ENCODE peak calls at places on chromosomes 13 and 19, in seven cellular contexts. I is cardiac muscle cell, K is colonic mucosa, W is Peyer's patch, F is transverse colon, P is endothelial cell of umbilical vein, S is GM23338. V is an unnamed sample.

GRCh38 chr19:49436381-49437017 is 4.8 kb downstream of the SLC17A7 start:
- DNase-seq in I (no peak), K (peak), S (peak), W (no peak), F (no peak), P (no peak), V (no peak)

GRCh38 chr13:98938801-98939200 is 39.1 kb downstream of the DOCK9 start:
- DNase-seq in S (peak), W (no peak), K (no peak), I (no peak), P (no peak), F (no peak), V (no peak)

GRCh38 chr13:43058318-43058674 is 34.9 kb downstream of the DNAJC15 start:
- DNase-seq in I (peak), P (no peak), F (peak), K (peak), S (no peak), W (no peak), V (no peak)

GRCh38 chr13:105979586-105979985 is 555.9 kb downstream of the EFNB2 start:
- DNase-seq in P (no peak), S (no peak), W (no peak), K (peak), F (peak), I (peak), V (no peak)

GRCh38 chr19:3374369-3375112 is 8.2 kb downstream of the NFIC start:
- DNase-seq in F (no peak), W (no peak), P (no peak), S (no peak), K (no peak), I (peak), V (no peak)

GRCh38 chr19:48739400-48739825 is 997 bp downstream of the RASIP1 start:
- DNase-seq in P (peak), F (no peak), K (no peak), I (no peak), S (no peak), W (no peak), V (no peak)

GRCh38 chr13:33471182-33471581 is 185.6 kb upstream of the STARD13 start:
- DNase-seq in S (no peak), W (no peak), K (no peak), P (no peak), F (no peak), I (no peak), V (no peak)

GRCh38 chr19:19447536-19448237 is 42.2 kb downstream of the GATAD2A start:
- DNase-seq in P (no peak), I (no peak), S (no peak), W (peak), K (no peak), F (no peak), V (no peak)

GRCh38 chr13:30158774-30159445 is 148.4 kb downstream of the KATNAL1 start:
- DNase-seq in F (no peak), S (no peak), W (peak), I (peak), K (no peak), P (no peak), V (no peak)

GRCh38 chr13:78194904-78195639 is 276.4 kb upstream of the EDNRB start:
- DNase-seq in W (no peak), S (peak), P (peak), F (no peak), I (peak), K (no peak), V (no peak)

GRCh38 chr13:75050419-75051066 is 431.4 kb downstream of the TBC1D4 start:
- DNase-seq in K (no peak), W (no peak), I (peak), P (no peak), F (no peak), S (no peak), V (no peak)

GRCh38 chr19:10517760-10518443 is 655 bp upstream of the S1PR5 start:
- DNase-seq in W (no peak), F (no peak), I (peak), P (no peak), S (peak), K (no peak), V (no peak)

GRCh38 chr19:16542894-16543498 is 759 bp upstream of the CHERP start:
- DNase-seq in F (no peak), W (no peak), P (no peak), S (no peak), K (no peak), I (peak), V (no peak)

GRCh38 chr19:1133471-1133929 is 29.7 kb downstream of the GPX4 start:
- DNase-seq in S (peak), F (peak), W (no peak), I (peak), K (peak), P (no peak), V (no peak)
- H3K27ac ChIP-seq in S (peak), F (peak), W (peak), I (no peak), K (peak), P (peak), V (no peak)

DNA sequence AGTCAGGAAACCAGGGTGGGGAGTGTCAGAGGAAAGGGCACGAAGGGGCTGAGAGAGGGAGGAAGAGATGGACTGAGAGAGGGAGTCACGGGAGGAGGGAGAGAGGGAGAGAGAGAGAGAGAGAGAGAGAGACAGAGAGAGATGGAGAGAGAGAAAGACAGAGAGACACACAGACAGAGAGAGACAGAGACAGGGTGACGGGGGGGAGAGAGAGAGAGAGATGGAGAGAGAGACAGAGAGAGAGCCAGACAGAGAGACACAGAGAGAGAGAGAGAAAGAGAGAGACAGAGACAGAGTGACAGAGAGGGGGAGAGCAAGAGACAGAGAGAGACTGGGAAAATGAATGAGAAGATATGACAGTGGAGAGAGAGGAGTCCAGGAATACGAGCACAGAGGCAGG is 494 bp upstream of the KLK14 start:
- DNase-seq in F (no peak), S (no peak), I (no peak), W (no peak), K (no peak), P (no peak), V (no peak)
- TF ChIP-seq CTCF in F (no peak), S (no peak), I (no peak), W (no peak), K (no peak), P (no peak), V (no peak)

GRCh38 chr19:29404015-29404414 is 121.8 kb upstream of the VSTM2B start:
- DNase-seq in S (no peak), P (no peak), K (no peak), I (no peak), F (no peak), W (no peak), V (no peak)

GRCh38 chr19:29404951-29405727 is 120.7 kb upstream of the VSTM2B start:
- DNase-seq in K (peak), W (no peak), S (peak), P (no peak), I (no peak), F (peak), V (no peak)

GRCh38 chr19:29409121-29409862 is 116.5 kb upstream of the VSTM2B start:
- DNase-seq in I (no peak), F (no peak), K (no peak), W (no peak), S (no peak), P (no peak), V (no peak)

GRCh38 chr19:29401712-29402421 is 123.9 kb upstream of the VSTM2B start:
- DNase-seq in F (no peak), P (no peak), S (no peak), W (no peak), I (no peak), K (no peak), V (no peak)

DNA sequence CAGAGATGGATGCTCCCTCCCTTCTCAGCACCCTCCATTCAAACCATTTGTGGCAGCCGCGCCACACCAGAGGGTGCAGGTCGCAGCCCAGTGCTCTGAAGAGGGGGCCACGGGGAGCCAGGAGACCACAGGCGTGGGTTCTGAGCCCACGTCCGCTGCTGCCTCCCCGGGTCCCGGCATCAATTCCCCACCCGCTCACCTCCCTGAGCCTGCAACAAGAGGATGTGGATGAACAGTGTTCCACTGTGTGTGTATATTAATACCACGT is 120.1 kb upstream of the VSTM2B start:
- DNase-seq in P (no peak), F (no peak), K (no peak), I (no peak), S (no peak), W (no peak), V (no peak)
- H3K27ac ChIP-seq in P (no peak), F (peak), K (no peak), I (no peak), S (no peak), W (peak), V (no peak)

DNA sequence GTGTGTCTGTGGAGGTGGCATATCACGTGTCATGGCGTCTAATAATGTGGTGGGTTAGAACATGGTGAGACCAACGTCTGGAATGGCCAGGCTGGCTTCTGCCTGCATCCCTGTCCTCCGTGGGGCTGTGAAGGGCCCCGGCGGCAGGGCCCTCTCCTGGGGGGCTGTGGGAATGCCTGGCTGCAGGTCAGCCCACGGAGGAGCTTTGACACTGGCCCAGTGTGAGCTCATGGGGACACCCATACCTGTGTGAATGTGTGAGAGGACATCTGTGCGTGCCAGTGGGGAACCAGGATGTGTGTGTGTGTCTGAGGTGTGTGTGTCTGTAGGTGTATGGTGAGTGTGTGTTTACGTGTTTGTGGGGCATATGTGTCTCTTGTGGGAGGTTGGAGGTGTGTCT is 300.1 kb downstream of the TEX29 start:
- DNase-seq in S (no peak), K (no peak), P (no peak), W (no peak), I (no peak), F (no peak), V (no peak)
- TF ChIP-seq CTCF in S (no peak), K (no peak), P (no peak), W (no peak), I (no peak), F (no peak), V (no peak)

GRCh38 chr19:4870025-4870700 is 2.7 kb upstream of the PLIN3 start:
- DNase-seq in F (peak), S (peak), I (peak), P (peak), K (peak), W (peak), V (peak)
- H3K27ac ChIP-seq in F (no peak), S (no peak), I (no peak), P (no peak), K (peak), W (peak), V (no peak)

GRCh38 chr19:4662812-4663211 is 7.3 kb downstream of the MYDGF start:
- DNase-seq in F (no peak), I (no peak), W (no peak), P (no peak), S (no peak), K (no peak), V (no peak)

GRCh38 chr19:4660181-4660791 is 9.9 kb downstream of the MYDGF start:
- DNase-seq in W (no peak), S (peak), I (no peak), F (peak), P (peak), K (peak), V (no peak)

GRCh38 chr19:4660993-4661392 is 9.1 kb downstream of the MYDGF start:
- DNase-seq in F (no peak), S (no peak), P (no peak), I (no peak), K (no peak), W (no peak), V (no peak)

GRCh38 chr19:4662020-4662695 is 8.0 kb downstream of the MYDGF start:
- DNase-seq in F (no peak), W (no peak), I (no peak), S (no peak), P (no peak), K (no peak), V (no peak)

GRCh38 chr19:4664642-4665041 is 5.5 kb downstream of the MYDGF start:
- DNase-seq in I (no peak), F (no peak), W (no peak), K (no peak), S (no peak), P (no peak), V (no peak)
- TF ChIP-seq CTCF in I (no peak), F (no peak), W (no peak), K (no peak), S (no peak), P (no peak), V (no peak)

GRCh38 chr19:39375929-39376328 is 15.0 kb downstream of the PAF1 start:
- DNase-seq in P (no peak), W (no peak), S (no peak), F (no peak), I (no peak), K (no peak), V (no peak)

GRCh38 chr19:39369200-39369599 is 21.7 kb downstream of the PAF1 start:
- DNase-seq in F (no peak), P (no peak), I (no peak), W (no peak), S (no peak), K (no peak), V (no peak)

GRCh38 chr19:39370735-39371134 is 20.2 kb downstream of the PAF1 start:
- DNase-seq in K (no peak), P (no peak), W (no peak), I (no peak), S (no peak), F (no peak), V (no peak)

GRCh38 chr19:39372047-39372802 is 18.7 kb downstream of the PAF1 start:
- DNase-seq in S (no peak), F (peak), K (peak), I (peak), W (no peak), P (peak), V (peak)

DNA sequence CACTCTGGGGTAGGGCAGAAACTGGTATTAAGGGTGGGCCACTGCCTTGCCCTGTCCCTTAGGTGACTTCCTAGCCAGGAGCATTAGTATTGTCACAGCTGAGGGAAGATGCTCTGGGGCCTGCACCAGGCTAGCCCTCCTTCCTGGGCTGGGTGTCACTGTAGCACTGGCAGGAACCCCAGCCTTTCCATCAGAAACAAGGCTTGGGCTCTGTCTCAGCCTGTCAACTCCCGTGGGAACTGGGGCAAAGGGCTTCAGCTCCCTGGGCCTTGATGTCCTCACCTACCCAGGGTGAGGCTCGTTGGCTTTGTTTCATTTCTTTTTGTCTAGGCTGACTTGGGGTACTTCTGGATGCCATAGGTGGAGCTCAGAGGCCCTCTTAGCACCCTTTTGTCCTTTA is 18.0 kb downstream of the PAF1 start:
- DNase-seq in P (no peak), W (no peak), I (peak), S (no peak), F (no peak), K (no peak), V (no peak)
- H3K27ac ChIP-seq in P (peak), W (peak), I (no peak), S (no peak), F (peak), K (peak), V (peak)

DNA sequence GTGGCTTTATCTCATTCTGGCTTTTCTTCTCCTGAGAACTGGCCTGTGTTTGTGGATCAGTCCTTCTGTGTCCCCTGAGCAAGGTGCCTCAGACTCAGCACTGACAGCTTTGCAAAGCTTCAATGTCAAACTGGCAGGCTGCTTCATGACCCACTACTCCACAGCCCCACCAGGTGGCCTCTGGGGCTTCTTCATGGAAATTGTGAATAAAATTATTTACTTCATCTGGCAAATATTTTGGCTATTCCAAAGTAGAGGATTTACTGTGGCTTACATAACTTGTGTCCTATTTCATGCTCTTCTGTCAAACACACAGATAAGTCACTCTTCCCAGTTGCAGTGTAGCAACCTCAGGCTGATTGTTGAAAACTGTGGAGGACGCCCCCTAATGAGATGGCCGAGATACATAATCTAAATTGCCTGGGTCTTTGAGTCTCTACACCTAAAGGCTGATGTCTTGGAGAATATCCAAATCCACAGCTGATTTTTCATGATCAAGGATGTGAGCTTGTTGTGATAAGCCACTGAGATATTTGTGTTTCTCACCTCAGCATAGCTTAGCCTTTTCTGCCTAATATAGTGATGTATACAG is 721.9 kb upstream of the SLC10A2 start:
- DNase-seq in S (peak), K (no peak), F (no peak), P (peak), W (no peak), I (no peak), V (no peak)
- TF ChIP-seq CTCF in S (peak), K (no peak), F (no peak), P (peak), W (no peak), I (peak), V (no peak)

V was measured in lung.